ENCODE peak calls at places on chromosome 9, in seven cellular contexts. One of them, this sample, is unnamed.

GRCh38 chr9:2859776-2860379 is 16.0 kb upstream of the PUM3 start:
- DNase-seq in HCT116: peak; percentile 56
- DNase-seq in H1: peak; percentile 81
- DNase-seq in SK-N-SH: peak; percentile 61
- DNase-seq in HepG2: peak; percentile 54
- DNase-seq in K562: peak; percentile 33
- DNase-seq in GM12878: no peak
- DNase-seq in this sample: peak; percentile 68

GRCh38 chr9:8686502-8686901 is 886.9 kb upstream of the DMAC1 start:
- DNase-seq in HCT116: no peak
- DNase-seq in H1: no peak
- DNase-seq in SK-N-SH: no peak
- DNase-seq in HepG2: no peak
- DNase-seq in K562: no peak
- DNase-seq in GM12878: no peak
- DNase-seq in this sample: no peak

GRCh38 chr9:87770616-87771015 is 44.7 kb downstream of the CTSL start:
- DNase-seq in HCT116: no peak
- DNase-seq in H1: no peak
- DNase-seq in SK-N-SH: no peak
- DNase-seq in HepG2: no peak
- DNase-seq in K562: no peak
- DNase-seq in GM12878: no peak
- DNase-seq in this sample: no peak

GRCh38 chr9:98924971-98925820 is 18.5 kb upstream of the COL15A1 start:
- DNase-seq in HCT116: no peak
- DNase-seq in H1: no peak
- DNase-seq in SK-N-SH: no peak
- DNase-seq in HepG2: no peak
- DNase-seq in K562: no peak
- DNase-seq in GM12878: no peak
- DNase-seq in this sample: no peak

GRCh38 chr9:119765632-119766031 is 396.4 kb upstream of the BRINP1 start:
- DNase-seq in HCT116: no peak
- DNase-seq in H1: no peak
- DNase-seq in SK-N-SH: no peak
- DNase-seq in HepG2: no peak
- DNase-seq in K562: no peak
- DNase-seq in GM12878: no peak
- DNase-seq in this sample: no peak

GRCh38 chr9:37705787-37706186 is 47.8 kb upstream of the TRMT10B start:
- DNase-seq in HCT116: no peak
- DNase-seq in H1: no peak
- DNase-seq in SK-N-SH: no peak
- DNase-seq in HepG2: no peak
- DNase-seq in K562: no peak
- DNase-seq in GM12878: no peak
- DNase-seq in this sample: no peak

GRCh38 chr9:105296889-105297288 is 52.4 kb downstream of the SLC44A1 start:
- DNase-seq in HCT116: peak; percentile 18
- DNase-seq in H1: no peak
- DNase-seq in SK-N-SH: no peak
- DNase-seq in HepG2: peak; percentile 90
- DNase-seq in K562: peak; percentile 9
- DNase-seq in GM12878: no peak
- DNase-seq in this sample: peak; percentile 59

GRCh38 chr9:34989946-34990635 is 546 bp downstream of the DNAJB5 start:
- DNase-seq in HCT116: no peak
- DNase-seq in H1: peak; percentile 84
- DNase-seq in SK-N-SH: peak; percentile 86
- DNase-seq in HepG2: no peak
- DNase-seq in K562: peak; percentile 44
- DNase-seq in GM12878: no peak
- DNase-seq in this sample: no peak

GRCh38 chr9:4680750-4681149 is 1.4 kb downstream of the CDC37L1 start:
- DNase-seq in HCT116: no peak
- DNase-seq in H1: no peak
- DNase-seq in SK-N-SH: no peak
- DNase-seq in HepG2: peak; percentile 38
- DNase-seq in K562: no peak
- DNase-seq in GM12878: no peak
- DNase-seq in this sample: no peak

GRCh38 chr9:100865111-100865510 is 163.4 kb upstream of the PLPPR1 start:
- DNase-seq in HCT116: no peak
- DNase-seq in H1: no peak
- DNase-seq in SK-N-SH: no peak
- DNase-seq in HepG2: no peak
- DNase-seq in K562: no peak
- DNase-seq in GM12878: no peak
- DNase-seq in this sample: no peak

GRCh38 chr9:110536802-110537201 is 42.7 kb downstream of the SVEP1 start:
- DNase-seq in HCT116: no peak
- DNase-seq in H1: no peak
- DNase-seq in SK-N-SH: no peak
- DNase-seq in HepG2: no peak
- DNase-seq in K562: no peak
- DNase-seq in GM12878: no peak
- DNase-seq in this sample: no peak

GRCh38 chr9:101035098-101035497 is 6.6 kb downstream of the PLPPR1 start:
- DNase-seq in HCT116: no peak
- DNase-seq in H1: no peak
- DNase-seq in SK-N-SH: no peak
- DNase-seq in HepG2: no peak
- DNase-seq in K562: no peak
- DNase-seq in GM12878: no peak
- DNase-seq in this sample: no peak

GRCh38 chr9:27276182-27277030 is 20.5 kb downstream of the EQTN start:
- DNase-seq in HCT116: peak; percentile 42
- DNase-seq in H1: no peak
- DNase-seq in SK-N-SH: peak; percentile 60
- DNase-seq in HepG2: peak; percentile 45
- DNase-seq in K562: peak; percentile 19
- DNase-seq in GM12878: no peak
- DNase-seq in this sample: peak; percentile 63

GRCh38 chr9:130624154-130624553 is 40.2 kb upstream of the PRDM12 start:
- DNase-seq in HCT116: no peak
- DNase-seq in H1: no peak
- DNase-seq in SK-N-SH: no peak
- DNase-seq in HepG2: peak; percentile 16
- DNase-seq in K562: no peak
- DNase-seq in GM12878: no peak
- DNase-seq in this sample: no peak
- TF ChIP-seq JUND in HCT116: no peak
- TF ChIP-seq JUND in H1: no peak
- TF ChIP-seq JUND in SK-N-SH: no peak
- TF ChIP-seq JUND in HepG2: no peak
- TF ChIP-seq JUND in K562: no peak
- TF ChIP-seq JUND in GM12878: no peak
- TF ChIP-seq JUND in this sample: no peak

DNA sequence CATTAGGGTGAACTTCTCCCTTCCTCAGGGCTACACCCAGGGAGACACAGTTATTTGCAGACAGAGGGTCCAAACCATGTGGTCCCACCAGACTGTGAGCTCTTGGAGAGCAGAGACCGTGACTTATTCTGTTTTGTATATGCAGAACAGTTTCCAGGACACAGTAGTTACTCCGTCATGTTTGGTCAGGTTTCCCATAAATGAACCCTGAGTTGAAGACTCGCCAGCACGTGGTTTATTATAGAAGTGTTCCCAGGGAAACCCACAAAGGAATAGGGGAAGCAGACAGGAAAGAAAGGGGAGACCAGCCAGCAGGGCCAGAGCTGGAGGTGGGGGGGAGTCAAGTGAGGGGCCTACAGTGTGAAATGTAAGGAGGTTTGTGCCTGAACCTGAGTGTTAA is 19.1 kb upstream of the WHRN start:
- DNase-seq in HCT116: no peak
- DNase-seq in H1: no peak
- DNase-seq in SK-N-SH: no peak
- DNase-seq in HepG2: no peak
- DNase-seq in K562: no peak
- DNase-seq in GM12878: no peak
- DNase-seq in this sample: no peak
- TF ChIP-seq JUND in HCT116: no peak
- TF ChIP-seq JUND in H1: no peak
- TF ChIP-seq JUND in SK-N-SH: no peak
- TF ChIP-seq JUND in HepG2: no peak
- TF ChIP-seq JUND in K562: no peak
- TF ChIP-seq JUND in GM12878: no peak
- TF ChIP-seq JUND in this sample: no peak

GRCh38 chr9:22683393-22684075 is 236.9 kb downstream of the DMRTA1 start:
- DNase-seq in HCT116: no peak
- DNase-seq in H1: no peak
- DNase-seq in SK-N-SH: no peak
- DNase-seq in HepG2: no peak
- DNase-seq in K562: no peak
- DNase-seq in GM12878: no peak
- DNase-seq in this sample: no peak
- TF ChIP-seq JUND in HCT116: no peak
- TF ChIP-seq JUND in H1: no peak
- TF ChIP-seq JUND in SK-N-SH: no peak
- TF ChIP-seq JUND in HepG2: no peak
- TF ChIP-seq JUND in K562: no peak
- TF ChIP-seq JUND in GM12878: no peak
- TF ChIP-seq JUND in this sample: no peak

GRCh38 chr9:18626046-18626698 is 152.2 kb downstream of the ADAMTSL1 start:
- DNase-seq in HCT116: no peak
- DNase-seq in H1: no peak
- DNase-seq in SK-N-SH: no peak
- DNase-seq in HepG2: no peak
- DNase-seq in K562: no peak
- DNase-seq in GM12878: no peak
- DNase-seq in this sample: no peak
- TF ChIP-seq JUND in HCT116: no peak
- TF ChIP-seq JUND in H1: no peak
- TF ChIP-seq JUND in SK-N-SH: no peak
- TF ChIP-seq JUND in HepG2: no peak
- TF ChIP-seq JUND in K562: no peak
- TF ChIP-seq JUND in GM12878: no peak
- TF ChIP-seq JUND in this sample: no peak

DNA sequence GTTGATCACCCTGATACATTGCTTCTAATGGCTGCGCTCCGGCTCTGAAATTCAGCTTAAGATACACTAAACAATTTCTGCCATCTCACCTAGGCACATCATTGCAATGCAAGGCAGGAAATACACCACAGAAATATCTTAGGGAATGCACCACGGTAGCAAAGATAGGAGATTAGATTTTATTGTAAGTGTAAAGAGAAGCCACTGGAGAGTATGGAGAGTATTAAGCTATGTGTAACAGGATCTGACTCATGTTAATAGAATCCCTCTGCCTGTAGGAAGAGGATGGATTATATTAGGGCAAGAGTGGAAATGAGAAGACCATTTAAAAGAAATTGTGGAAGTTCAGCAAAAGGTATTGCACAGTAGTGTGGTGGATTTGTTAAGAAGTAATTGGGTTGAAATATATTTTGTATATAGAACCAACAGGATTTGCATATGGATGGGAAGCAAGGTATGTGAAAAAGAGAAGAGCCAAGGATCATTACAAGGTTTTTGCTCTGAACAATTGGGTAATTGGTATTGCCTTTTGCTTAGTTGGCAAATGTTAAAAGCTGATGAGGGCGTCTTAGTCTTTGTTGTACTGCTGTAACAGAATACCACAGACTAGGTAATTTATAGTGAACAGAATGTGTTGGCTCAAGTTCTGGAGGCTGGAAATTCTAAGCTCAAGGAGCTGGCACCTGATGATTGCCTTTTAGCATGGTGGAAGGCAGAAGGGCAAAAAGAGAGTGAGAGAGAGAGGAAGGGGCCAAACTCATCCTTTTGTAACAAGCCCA is 636.1 kb downstream of the PSAT1 start:
- DNase-seq in HCT116: no peak
- DNase-seq in H1: no peak
- DNase-seq in SK-N-SH: no peak
- DNase-seq in HepG2: no peak
- DNase-seq in K562: no peak
- DNase-seq in GM12878: no peak
- DNase-seq in this sample: no peak
- TF ChIP-seq JUND in HCT116: no peak
- TF ChIP-seq JUND in H1: no peak
- TF ChIP-seq JUND in SK-N-SH: peak; percentile 95
- TF ChIP-seq JUND in HepG2: no peak
- TF ChIP-seq JUND in K562: no peak
- TF ChIP-seq JUND in GM12878: no peak
- TF ChIP-seq JUND in this sample: no peak

GRCh38 chr9:106974341-106974740 is 111.4 kb downstream of the ZNF462 start:
- DNase-seq in HCT116: no peak
- DNase-seq in H1: no peak
- DNase-seq in SK-N-SH: no peak
- DNase-seq in HepG2: no peak
- DNase-seq in K562: no peak
- DNase-seq in GM12878: no peak
- DNase-seq in this sample: no peak
- TF ChIP-seq JUND in HCT116: no peak
- TF ChIP-seq JUND in H1: no peak
- TF ChIP-seq JUND in SK-N-SH: no peak
- TF ChIP-seq JUND in HepG2: no peak
- TF ChIP-seq JUND in K562: no peak
- TF ChIP-seq JUND in GM12878: no peak
- TF ChIP-seq JUND in this sample: no peak